ENCODE peak calls at places on chromosomes 7 and 10, in eight cellular contexts. One of them, this sample, is unnamed.

GRCh38 chr7:18890134-18890533 is 227.3 kb downstream of the TWIST1 start:
- DNase-seq in M059J: peak; percentile 84
- DNase-seq in right atrium auricular region: no peak
- DNase-seq in effector memory CD8-positive, alpha-beta T cell: no peak
- DNase-seq in CD8-positive, alpha-beta memory T cell: no peak
- DNase-seq in NCI-H748 treated with DMSO at 0.1 percent for 48 hours: no peak
- DNase-seq in brain microvascular endothelial cell: peak; percentile 84
- DNase-seq in activated CD4-positive, alpha-beta T cell treated with anti-CD3 and anti-CD28 coated beads for 24 hours: no peak
- DNase-seq in this sample: no peak

GRCh38 chr7:26990268-26990667 is 105.5 kb downstream of the HOXA1 start:
- DNase-seq in M059J: no peak
- DNase-seq in right atrium auricular region: no peak
- DNase-seq in effector memory CD8-positive, alpha-beta T cell: no peak
- DNase-seq in CD8-positive, alpha-beta memory T cell: no peak
- DNase-seq in NCI-H748 treated with DMSO at 0.1 percent for 48 hours: no peak
- DNase-seq in brain microvascular endothelial cell: no peak
- DNase-seq in activated CD4-positive, alpha-beta T cell treated with anti-CD3 and anti-CD28 coated beads for 24 hours: no peak
- DNase-seq in this sample: no peak

GRCh38 chr10:109203616-109204375 is 719.5 kb downstream of the XPNPEP1 start:
- DNase-seq in M059J: no peak
- DNase-seq in right atrium auricular region: no peak
- DNase-seq in effector memory CD8-positive, alpha-beta T cell: no peak
- DNase-seq in CD8-positive, alpha-beta memory T cell: no peak
- DNase-seq in NCI-H748 treated with DMSO at 0.1 percent for 48 hours: no peak
- DNase-seq in brain microvascular endothelial cell: no peak
- DNase-seq in activated CD4-positive, alpha-beta T cell treated with anti-CD3 and anti-CD28 coated beads for 24 hours: no peak
- DNase-seq in this sample: no peak

GRCh38 chr10:11236234-11236633 is 218.6 kb downstream of the CELF2 start:
- DNase-seq in M059J: no peak
- DNase-seq in right atrium auricular region: no peak
- DNase-seq in effector memory CD8-positive, alpha-beta T cell: peak; percentile 21
- DNase-seq in CD8-positive, alpha-beta memory T cell: no peak
- DNase-seq in NCI-H748 treated with DMSO at 0.1 percent for 48 hours: no peak
- DNase-seq in brain microvascular endothelial cell: no peak
- DNase-seq in activated CD4-positive, alpha-beta T cell treated with anti-CD3 and anti-CD28 coated beads for 24 hours: no peak
- DNase-seq in this sample: no peak

GRCh38 chr7:2956526-2957368 is 86.9 kb downstream of the CARD11 start:
- DNase-seq in M059J: peak; percentile 88
- DNase-seq in right atrium auricular region: no peak
- DNase-seq in effector memory CD8-positive, alpha-beta T cell: no peak
- DNase-seq in CD8-positive, alpha-beta memory T cell: no peak
- DNase-seq in NCI-H748 treated with DMSO at 0.1 percent for 48 hours: no peak
- DNase-seq in brain microvascular endothelial cell: peak; percentile 50
- DNase-seq in activated CD4-positive, alpha-beta T cell treated with anti-CD3 and anti-CD28 coated beads for 24 hours: peak; percentile 18
- DNase-seq in this sample: no peak

GRCh38 chr10:69961168-69961863 is 91.3 kb upstream of the MACROH2A2 start:
- DNase-seq in M059J: peak; percentile 15
- DNase-seq in right atrium auricular region: peak; percentile 54
- DNase-seq in effector memory CD8-positive, alpha-beta T cell: no peak
- DNase-seq in CD8-positive, alpha-beta memory T cell: no peak
- DNase-seq in NCI-H748 treated with DMSO at 0.1 percent for 48 hours: no peak
- DNase-seq in brain microvascular endothelial cell: peak; percentile 21
- DNase-seq in activated CD4-positive, alpha-beta T cell treated with anti-CD3 and anti-CD28 coated beads for 24 hours: no peak
- DNase-seq in this sample: no peak

GRCh38 chr7:50856231-50856630 is 73.5 kb upstream of the GRB10 start:
- DNase-seq in M059J: no peak
- DNase-seq in right atrium auricular region: no peak
- DNase-seq in effector memory CD8-positive, alpha-beta T cell: no peak
- DNase-seq in CD8-positive, alpha-beta memory T cell: no peak
- DNase-seq in NCI-H748 treated with DMSO at 0.1 percent for 48 hours: no peak
- DNase-seq in brain microvascular endothelial cell: no peak
- DNase-seq in activated CD4-positive, alpha-beta T cell treated with anti-CD3 and anti-CD28 coated beads for 24 hours: no peak
- DNase-seq in this sample: no peak

GRCh38 chr7:725223-726005 is 1.1 kb upstream of the DNAAF5 start:
- DNase-seq in M059J: peak; percentile 82
- DNase-seq in right atrium auricular region: no peak
- DNase-seq in effector memory CD8-positive, alpha-beta T cell: no peak
- DNase-seq in CD8-positive, alpha-beta memory T cell: no peak
- DNase-seq in NCI-H748 treated with DMSO at 0.1 percent for 48 hours: no peak
- DNase-seq in brain microvascular endothelial cell: peak; percentile 77
- DNase-seq in activated CD4-positive, alpha-beta T cell treated with anti-CD3 and anti-CD28 coated beads for 24 hours: no peak
- DNase-seq in this sample: no peak

GRCh38 chr10:37684765-37685164 is 172.6 kb downstream of the ZNF248 start:
- DNase-seq in M059J: no peak
- DNase-seq in right atrium auricular region: no peak
- DNase-seq in effector memory CD8-positive, alpha-beta T cell: no peak
- DNase-seq in CD8-positive, alpha-beta memory T cell: no peak
- DNase-seq in NCI-H748 treated with DMSO at 0.1 percent for 48 hours: no peak
- DNase-seq in brain microvascular endothelial cell: no peak
- DNase-seq in activated CD4-positive, alpha-beta T cell treated with anti-CD3 and anti-CD28 coated beads for 24 hours: no peak
- DNase-seq in this sample: no peak

GRCh38 chr7:20964214-20964613 is 177.5 kb upstream of the SP8 start:
- DNase-seq in M059J: no peak
- DNase-seq in right atrium auricular region: no peak
- DNase-seq in effector memory CD8-positive, alpha-beta T cell: no peak
- DNase-seq in CD8-positive, alpha-beta memory T cell: no peak
- DNase-seq in NCI-H748 treated with DMSO at 0.1 percent for 48 hours: peak; percentile 99
- DNase-seq in brain microvascular endothelial cell: no peak
- DNase-seq in activated CD4-positive, alpha-beta T cell treated with anti-CD3 and anti-CD28 coated beads for 24 hours: no peak
- DNase-seq in this sample: no peak

GRCh38 chr10:114538544-114538906 is 119.5 kb downstream of the ABLIM1 start:
- DNase-seq in M059J: no peak
- DNase-seq in right atrium auricular region: no peak
- DNase-seq in effector memory CD8-positive, alpha-beta T cell: no peak
- DNase-seq in CD8-positive, alpha-beta memory T cell: peak; percentile 60
- DNase-seq in NCI-H748 treated with DMSO at 0.1 percent for 48 hours: no peak
- DNase-seq in brain microvascular endothelial cell: no peak
- DNase-seq in activated CD4-positive, alpha-beta T cell treated with anti-CD3 and anti-CD28 coated beads for 24 hours: no peak
- DNase-seq in this sample: no peak

GRCh38 chr7:142767451-142767850 is 3.3 kb upstream of the PRSS2 start:
- DNase-seq in M059J: no peak
- DNase-seq in right atrium auricular region: no peak
- DNase-seq in effector memory CD8-positive, alpha-beta T cell: no peak
- DNase-seq in CD8-positive, alpha-beta memory T cell: no peak
- DNase-seq in NCI-H748 treated with DMSO at 0.1 percent for 48 hours: no peak
- DNase-seq in brain microvascular endothelial cell: no peak
- DNase-seq in activated CD4-positive, alpha-beta T cell treated with anti-CD3 and anti-CD28 coated beads for 24 hours: no peak
- DNase-seq in this sample: no peak

GRCh38 chr10:43204943-43205671 is 61.8 kb downstream of the RASGEF1A start:
- DNase-seq in M059J: peak; percentile 48
- DNase-seq in right atrium auricular region: no peak
- DNase-seq in effector memory CD8-positive, alpha-beta T cell: peak; percentile 48
- DNase-seq in CD8-positive, alpha-beta memory T cell: peak; percentile 67
- DNase-seq in NCI-H748 treated with DMSO at 0.1 percent for 48 hours: no peak
- DNase-seq in brain microvascular endothelial cell: peak; percentile 48
- DNase-seq in activated CD4-positive, alpha-beta T cell treated with anti-CD3 and anti-CD28 coated beads for 24 hours: peak; percentile 38
- DNase-seq in this sample: peak; percentile 40

GRCh38 chr7:7857143-7857583 is 111.4 kb upstream of the GLCCI1 start:
- DNase-seq in M059J: no peak
- DNase-seq in right atrium auricular region: no peak
- DNase-seq in effector memory CD8-positive, alpha-beta T cell: no peak
- DNase-seq in CD8-positive, alpha-beta memory T cell: no peak
- DNase-seq in NCI-H748 treated with DMSO at 0.1 percent for 48 hours: no peak
- DNase-seq in brain microvascular endothelial cell: no peak
- DNase-seq in activated CD4-positive, alpha-beta T cell treated with anti-CD3 and anti-CD28 coated beads for 24 hours: no peak
- DNase-seq in this sample: no peak

GRCh38 chr7:151122276-151122675 is 36.0 kb downstream of the AGAP3 start:
- DNase-seq in M059J: no peak
- DNase-seq in right atrium auricular region: no peak
- DNase-seq in effector memory CD8-positive, alpha-beta T cell: no peak
- DNase-seq in CD8-positive, alpha-beta memory T cell: no peak
- DNase-seq in NCI-H748 treated with DMSO at 0.1 percent for 48 hours: no peak
- DNase-seq in brain microvascular endothelial cell: no peak
- DNase-seq in activated CD4-positive, alpha-beta T cell treated with anti-CD3 and anti-CD28 coated beads for 24 hours: no peak
- DNase-seq in this sample: no peak

GRCh38 chr7:16078076-16078952 is 343.0 kb downstream of the CRPPA start:
- DNase-seq in M059J: peak; percentile 69
- DNase-seq in right atrium auricular region: no peak
- DNase-seq in effector memory CD8-positive, alpha-beta T cell: peak; percentile 14
- DNase-seq in CD8-positive, alpha-beta memory T cell: no peak
- DNase-seq in NCI-H748 treated with DMSO at 0.1 percent for 48 hours: peak; percentile 73
- DNase-seq in brain microvascular endothelial cell: peak; percentile 65
- DNase-seq in activated CD4-positive, alpha-beta T cell treated with anti-CD3 and anti-CD28 coated beads for 24 hours: peak; percentile 4
- DNase-seq in this sample: no peak

GRCh38 chr7:150432915-150433892 is 17.2 kb upstream of the GIMAP8 start:
- DNase-seq in M059J: no peak
- DNase-seq in right atrium auricular region: peak; percentile 57
- DNase-seq in effector memory CD8-positive, alpha-beta T cell: no peak
- DNase-seq in CD8-positive, alpha-beta memory T cell: no peak
- DNase-seq in NCI-H748 treated with DMSO at 0.1 percent for 48 hours: no peak
- DNase-seq in brain microvascular endothelial cell: no peak
- DNase-seq in activated CD4-positive, alpha-beta T cell treated with anti-CD3 and anti-CD28 coated beads for 24 hours: no peak
- DNase-seq in this sample: no peak

GRCh38 chr10:69991151-69991550 is 61.5 kb upstream of the MACROH2A2 start:
- DNase-seq in M059J: no peak
- DNase-seq in right atrium auricular region: no peak
- DNase-seq in effector memory CD8-positive, alpha-beta T cell: no peak
- DNase-seq in CD8-positive, alpha-beta memory T cell: no peak
- DNase-seq in NCI-H748 treated with DMSO at 0.1 percent for 48 hours: no peak
- DNase-seq in brain microvascular endothelial cell: no peak
- DNase-seq in activated CD4-positive, alpha-beta T cell treated with anti-CD3 and anti-CD28 coated beads for 24 hours: no peak
- DNase-seq in this sample: no peak

GRCh38 chr7:44145419-44145968 is 4.4 kb upstream of the MYL7 start:
- DNase-seq in M059J: no peak
- DNase-seq in right atrium auricular region: no peak
- DNase-seq in effector memory CD8-positive, alpha-beta T cell: peak; percentile 8
- DNase-seq in CD8-positive, alpha-beta memory T cell: peak; percentile 68
- DNase-seq in NCI-H748 treated with DMSO at 0.1 percent for 48 hours: no peak
- DNase-seq in brain microvascular endothelial cell: no peak
- DNase-seq in activated CD4-positive, alpha-beta T cell treated with anti-CD3 and anti-CD28 coated beads for 24 hours: peak; percentile 30
- DNase-seq in this sample: no peak

GRCh38 chr10:88023676-88024075 is 160.3 kb downstream of the PTEN start:
- DNase-seq in M059J: no peak
- DNase-seq in right atrium auricular region: no peak
- DNase-seq in effector memory CD8-positive, alpha-beta T cell: no peak
- DNase-seq in CD8-positive, alpha-beta memory T cell: no peak
- DNase-seq in NCI-H748 treated with DMSO at 0.1 percent for 48 hours: no peak
- DNase-seq in brain microvascular endothelial cell: no peak
- DNase-seq in activated CD4-positive, alpha-beta T cell treated with anti-CD3 and anti-CD28 coated beads for 24 hours: no peak
- DNase-seq in this sample: no peak

GRCh38 chr7:84665339-84665738 is 470.8 kb upstream of the SEMA3A start:
- DNase-seq in M059J: no peak
- DNase-seq in right atrium auricular region: no peak
- DNase-seq in effector memory CD8-positive, alpha-beta T cell: no peak
- DNase-seq in CD8-positive, alpha-beta memory T cell: no peak
- DNase-seq in NCI-H748 treated with DMSO at 0.1 percent for 48 hours: no peak
- DNase-seq in brain microvascular endothelial cell: no peak
- DNase-seq in activated CD4-positive, alpha-beta T cell treated with anti-CD3 and anti-CD28 coated beads for 24 hours: no peak
- DNase-seq in this sample: no peak

GRCh38 chr10:43843331-43844101 is 194.8 kb upstream of the ZNF32 start:
- DNase-seq in M059J: peak; percentile 81
- DNase-seq in right atrium auricular region: peak; percentile 77
- DNase-seq in effector memory CD8-positive, alpha-beta T cell: no peak
- DNase-seq in CD8-positive, alpha-beta memory T cell: no peak
- DNase-seq in NCI-H748 treated with DMSO at 0.1 percent for 48 hours: no peak
- DNase-seq in brain microvascular endothelial cell: peak; percentile 44
- DNase-seq in activated CD4-positive, alpha-beta T cell treated with anti-CD3 and anti-CD28 coated beads for 24 hours: no peak
- DNase-seq in this sample: no peak

GRCh38 chr7:100546129-100546867 is 7.3 kb downstream of the AGFG2 start:
- DNase-seq in M059J: no peak
- DNase-seq in right atrium auricular region: no peak
- DNase-seq in effector memory CD8-positive, alpha-beta T cell: peak; percentile 42
- DNase-seq in CD8-positive, alpha-beta memory T cell: peak; percentile 59
- DNase-seq in NCI-H748 treated with DMSO at 0.1 percent for 48 hours: no peak
- DNase-seq in brain microvascular endothelial cell: no peak
- DNase-seq in activated CD4-positive, alpha-beta T cell treated with anti-CD3 and anti-CD28 coated beads for 24 hours: no peak
- DNase-seq in this sample: no peak

GRCh38 chr10:97991875-97992274 is 38.5 kb downstream of the CRTAC1 start:
- DNase-seq in M059J: peak; percentile 26
- DNase-seq in right atrium auricular region: no peak
- DNase-seq in effector memory CD8-positive, alpha-beta T cell: no peak
- DNase-seq in CD8-positive, alpha-beta memory T cell: no peak
- DNase-seq in NCI-H748 treated with DMSO at 0.1 percent for 48 hours: no peak
- DNase-seq in brain microvascular endothelial cell: peak; percentile 22
- DNase-seq in activated CD4-positive, alpha-beta T cell treated with anti-CD3 and anti-CD28 coated beads for 24 hours: no peak
- DNase-seq in this sample: no peak

GRCh38 chr10:4130685-4131084 is 345.7 kb upstream of the KLF6 start:
- DNase-seq in M059J: no peak
- DNase-seq in right atrium auricular region: no peak
- DNase-seq in effector memory CD8-positive, alpha-beta T cell: no peak
- DNase-seq in CD8-positive, alpha-beta memory T cell: no peak
- DNase-seq in NCI-H748 treated with DMSO at 0.1 percent for 48 hours: no peak
- DNase-seq in brain microvascular endothelial cell: no peak
- DNase-seq in activated CD4-positive, alpha-beta T cell treated with anti-CD3 and anti-CD28 coated beads for 24 hours: no peak
- DNase-seq in this sample: no peak

GRCh38 chr7:1856966-1857441 is 186.9 kb downstream of the ELFN1 start:
- DNase-seq in M059J: no peak
- DNase-seq in right atrium auricular region: no peak
- DNase-seq in effector memory CD8-positive, alpha-beta T cell: no peak
- DNase-seq in CD8-positive, alpha-beta memory T cell: peak; percentile 41
- DNase-seq in NCI-H748 treated with DMSO at 0.1 percent for 48 hours: no peak
- DNase-seq in brain microvascular endothelial cell: no peak
- DNase-seq in activated CD4-positive, alpha-beta T cell treated with anti-CD3 and anti-CD28 coated beads for 24 hours: no peak
- DNase-seq in this sample: no peak

GRCh38 chr7:23136216-23136615 is 30.6 kb downstream of the KLHL7 start:
- DNase-seq in M059J: no peak
- DNase-seq in right atrium auricular region: no peak
- DNase-seq in effector memory CD8-positive, alpha-beta T cell: no peak
- DNase-seq in CD8-positive, alpha-beta memory T cell: no peak
- DNase-seq in NCI-H748 treated with DMSO at 0.1 percent for 48 hours: no peak
- DNase-seq in brain microvascular endothelial cell: no peak
- DNase-seq in activated CD4-positive, alpha-beta T cell treated with anti-CD3 and anti-CD28 coated beads for 24 hours: no peak
- DNase-seq in this sample: no peak

GRCh38 chr7:33958126-33958525 is 52.8 kb downstream of the BMPER start:
- DNase-seq in M059J: no peak
- DNase-seq in right atrium auricular region: no peak
- DNase-seq in effector memory CD8-positive, alpha-beta T cell: no peak
- DNase-seq in CD8-positive, alpha-beta memory T cell: no peak
- DNase-seq in NCI-H748 treated with DMSO at 0.1 percent for 48 hours: no peak
- DNase-seq in brain microvascular endothelial cell: no peak
- DNase-seq in activated CD4-positive, alpha-beta T cell treated with anti-CD3 and anti-CD28 coated beads for 24 hours: no peak
- DNase-seq in this sample: no peak

GRCh38 chr7:146961617-146962016 is 845.0 kb downstream of the CNTNAP2 start:
- DNase-seq in M059J: peak; percentile 17
- DNase-seq in right atrium auricular region: no peak
- DNase-seq in effector memory CD8-positive, alpha-beta T cell: no peak
- DNase-seq in CD8-positive, alpha-beta memory T cell: no peak
- DNase-seq in NCI-H748 treated with DMSO at 0.1 percent for 48 hours: no peak
- DNase-seq in brain microvascular endothelial cell: peak; percentile 94
- DNase-seq in activated CD4-positive, alpha-beta T cell treated with anti-CD3 and anti-CD28 coated beads for 24 hours: no peak
- DNase-seq in this sample: no peak

GRCh38 chr10:76882245-76882644 is 755.4 kb downstream of the KCNMA1 start:
- DNase-seq in M059J: no peak
- DNase-seq in right atrium auricular region: no peak
- DNase-seq in effector memory CD8-positive, alpha-beta T cell: no peak
- DNase-seq in CD8-positive, alpha-beta memory T cell: no peak
- DNase-seq in NCI-H748 treated with DMSO at 0.1 percent for 48 hours: no peak
- DNase-seq in brain microvascular endothelial cell: no peak
- DNase-seq in activated CD4-positive, alpha-beta T cell treated with anti-CD3 and anti-CD28 coated beads for 24 hours: no peak
- DNase-seq in this sample: no peak

GRCh38 chr10:15461353-15462108 is 90.4 kb upstream of the FAM171A1 start:
- DNase-seq in M059J: peak; percentile 85
- DNase-seq in right atrium auricular region: no peak
- DNase-seq in effector memory CD8-positive, alpha-beta T cell: no peak
- DNase-seq in CD8-positive, alpha-beta memory T cell: no peak
- DNase-seq in NCI-H748 treated with DMSO at 0.1 percent for 48 hours: no peak
- DNase-seq in brain microvascular endothelial cell: peak; percentile 69
- DNase-seq in activated CD4-positive, alpha-beta T cell treated with anti-CD3 and anti-CD28 coated beads for 24 hours: no peak
- DNase-seq in this sample: no peak

GRCh38 chr10:131802991-131803390 is 97.8 kb upstream of the PPP2R2D start:
- DNase-seq in M059J: no peak
- DNase-seq in right atrium auricular region: no peak
- DNase-seq in effector memory CD8-positive, alpha-beta T cell: no peak
- DNase-seq in CD8-positive, alpha-beta memory T cell: no peak
- DNase-seq in NCI-H748 treated with DMSO at 0.1 percent for 48 hours: no peak
- DNase-seq in brain microvascular endothelial cell: no peak
- DNase-seq in activated CD4-positive, alpha-beta T cell treated with anti-CD3 and anti-CD28 coated beads for 24 hours: no peak
- DNase-seq in this sample: no peak

GRCh38 chr10:83991986-83992753 is 147.1 kb upstream of the GHITM start:
- DNase-seq in M059J: peak; percentile 8
- DNase-seq in right atrium auricular region: no peak
- DNase-seq in effector memory CD8-positive, alpha-beta T cell: no peak
- DNase-seq in CD8-positive, alpha-beta memory T cell: no peak
- DNase-seq in NCI-H748 treated with DMSO at 0.1 percent for 48 hours: peak; percentile 3
- DNase-seq in brain microvascular endothelial cell: no peak
- DNase-seq in activated CD4-positive, alpha-beta T cell treated with anti-CD3 and anti-CD28 coated beads for 24 hours: no peak
- DNase-seq in this sample: no peak

GRCh38 chr7:142556745-142557144 is 192.5 kb upstream of the PRSS1 start:
- DNase-seq in M059J: peak; percentile 99
- DNase-seq in right atrium auricular region: peak; percentile 63
- DNase-seq in effector memory CD8-positive, alpha-beta T cell: no peak
- DNase-seq in CD8-positive, alpha-beta memory T cell: no peak
- DNase-seq in NCI-H748 treated with DMSO at 0.1 percent for 48 hours: no peak
- DNase-seq in brain microvascular endothelial cell: peak; percentile 94
- DNase-seq in activated CD4-positive, alpha-beta T cell treated with anti-CD3 and anti-CD28 coated beads for 24 hours: no peak
- DNase-seq in this sample: no peak

This sample was measured in GM18507.